ENCODE peak calls at places on chromosomes 4 and X, in ten cellular contexts. One of them, this sample, is unnamed.

GRCh38 chrX:111365770-111366325 is 46.1 kb downstream of the DCX start:
- DNase-seq in GM23248: no peak
- DNase-seq in suprapubic skin: no peak
- DNase-seq in mucosa of gallbladder: no peak
- DNase-seq in omental fat pad: no peak
- DNase-seq in endothelial cell: no peak
- DNase-seq in stimulated activated CD4-positive, alpha-beta T cell treated with anti-CD3 and anti-CD28 coated beads, TNF-alpha, amount 100 ng/mL, for 24 hours: no peak
- DNase-seq in GM20000: no peak
- DNase-seq in Calu3: no peak
- DNase-seq in NCI-H187: no peak
- DNase-seq in this sample: no peak

GRCh38 chrX:19840899-19841648 is 46.3 kb downstream of the SH3KBP1 start:
- DNase-seq in stimulated activated CD4-positive, alpha-beta T cell treated with anti-CD3 and anti-CD28 coated beads, TNF-alpha, amount 100 ng/mL, for 24 hours: no peak
- DNase-seq in GM23248: no peak
- DNase-seq in endothelial cell: no peak
- DNase-seq in GM20000: no peak
- DNase-seq in Calu3: no peak
- DNase-seq in mucosa of gallbladder: no peak
- DNase-seq in NCI-H187: no peak
- DNase-seq in omental fat pad: no peak
- DNase-seq in suprapubic skin: no peak
- DNase-seq in this sample: no peak

GRCh38 chr4:9962611-9963314 is 58.5 kb downstream of the SLC2A9 start:
- DNase-seq in omental fat pad: no peak
- DNase-seq in NCI-H187: no peak
- DNase-seq in Calu3: no peak
- DNase-seq in endothelial cell: no peak
- DNase-seq in GM20000: no peak
- DNase-seq in mucosa of gallbladder: no peak
- DNase-seq in stimulated activated CD4-positive, alpha-beta T cell treated with anti-CD3 and anti-CD28 coated beads, TNF-alpha, amount 100 ng/mL, for 24 hours: no peak
- DNase-seq in suprapubic skin: no peak
- DNase-seq in GM23248: no peak
- DNase-seq in this sample: no peak

GRCh38 chr4:3462321-3462789 is 751 bp upstream of the DOK7 start:
- DNase-seq in suprapubic skin: no peak
- DNase-seq in endothelial cell: no peak
- DNase-seq in omental fat pad: no peak
- DNase-seq in stimulated activated CD4-positive, alpha-beta T cell treated with anti-CD3 and anti-CD28 coated beads, TNF-alpha, amount 100 ng/mL, for 24 hours: no peak
- DNase-seq in GM20000: no peak
- DNase-seq in GM23248: no peak
- DNase-seq in NCI-H187: no peak
- DNase-seq in mucosa of gallbladder: peak; percentile 32
- DNase-seq in Calu3: no peak
- DNase-seq in this sample: no peak

GRCh38 chrX:1412551-1413161 is 20.7 kb upstream of the SLC25A6 start:
- DNase-seq in GM23248: no peak
- DNase-seq in suprapubic skin: peak; percentile 56
- DNase-seq in mucosa of gallbladder: no peak
- DNase-seq in GM20000: no peak
- DNase-seq in stimulated activated CD4-positive, alpha-beta T cell treated with anti-CD3 and anti-CD28 coated beads, TNF-alpha, amount 100 ng/mL, for 24 hours: no peak
- DNase-seq in omental fat pad: no peak
- DNase-seq in NCI-H187: no peak
- DNase-seq in endothelial cell: no peak
- DNase-seq in Calu3: no peak
- DNase-seq in this sample: no peak

GRCh38 chrX:82092307-82092706 is 890.4 kb downstream of the SH3BGRL start:
- DNase-seq in endothelial cell: no peak
- DNase-seq in Calu3: no peak
- DNase-seq in stimulated activated CD4-positive, alpha-beta T cell treated with anti-CD3 and anti-CD28 coated beads, TNF-alpha, amount 100 ng/mL, for 24 hours: no peak
- DNase-seq in GM23248: no peak
- DNase-seq in mucosa of gallbladder: no peak
- DNase-seq in GM20000: no peak
- DNase-seq in NCI-H187: no peak
- DNase-seq in suprapubic skin: no peak
- DNase-seq in omental fat pad: no peak
- DNase-seq in this sample: no peak

GRCh38 chrX:78063687-78064086 is 40.4 kb upstream of the PGK1 start:
- DNase-seq in stimulated activated CD4-positive, alpha-beta T cell treated with anti-CD3 and anti-CD28 coated beads, TNF-alpha, amount 100 ng/mL, for 24 hours: no peak
- DNase-seq in endothelial cell: no peak
- DNase-seq in GM23248: no peak
- DNase-seq in GM20000: no peak
- DNase-seq in suprapubic skin: no peak
- DNase-seq in mucosa of gallbladder: no peak
- DNase-seq in NCI-H187: no peak
- DNase-seq in Calu3: no peak
- DNase-seq in omental fat pad: no peak
- DNase-seq in this sample: no peak

GRCh38 chrX:48477960-48478755 is 2.2 kb downstream of the FTSJ1 start:
- DNase-seq in omental fat pad: no peak
- DNase-seq in suprapubic skin: no peak
- DNase-seq in GM20000: no peak
- DNase-seq in GM23248: no peak
- DNase-seq in Calu3: no peak
- DNase-seq in mucosa of gallbladder: no peak
- DNase-seq in stimulated activated CD4-positive, alpha-beta T cell treated with anti-CD3 and anti-CD28 coated beads, TNF-alpha, amount 100 ng/mL, for 24 hours: no peak
- DNase-seq in NCI-H187: no peak
- DNase-seq in endothelial cell: no peak
- DNase-seq in this sample: no peak

GRCh38 chr4:2995546-2996265 is 32.3 kb downstream of the GRK4 start:
- DNase-seq in suprapubic skin: no peak
- DNase-seq in NCI-H187: no peak
- DNase-seq in Calu3: no peak
- DNase-seq in mucosa of gallbladder: no peak
- DNase-seq in omental fat pad: no peak
- DNase-seq in GM23248: no peak
- DNase-seq in endothelial cell: no peak
- DNase-seq in GM20000: no peak
- DNase-seq in stimulated activated CD4-positive, alpha-beta T cell treated with anti-CD3 and anti-CD28 coated beads, TNF-alpha, amount 100 ng/mL, for 24 hours: no peak
- DNase-seq in this sample: no peak

GRCh38 chr4:40152642-40153041 is 44.2 kb upstream of the RHOH start:
- DNase-seq in GM23248: no peak
- DNase-seq in stimulated activated CD4-positive, alpha-beta T cell treated with anti-CD3 and anti-CD28 coated beads, TNF-alpha, amount 100 ng/mL, for 24 hours: no peak
- DNase-seq in GM20000: no peak
- DNase-seq in endothelial cell: no peak
- DNase-seq in NCI-H187: no peak
- DNase-seq in Calu3: no peak
- DNase-seq in omental fat pad: no peak
- DNase-seq in mucosa of gallbladder: no peak
- DNase-seq in suprapubic skin: no peak
- DNase-seq in this sample: no peak

This sample was measured in GM10248.